ENCODE peak calls at places on chromosomes 7 and 10, in four cellular contexts. W is GM23338, G is hepatocyte, H is GM23248. O is an unnamed sample.

GRCh38 chr7:130371059-130371458 is 9.2 kb upstream of the CPA1 start:
- DNase-seq in H (peak; percentile 76), W (no peak), G (no peak), O (no peak)

GRCh38 chr10:73812662-73813061 is 1.3 kb upstream of the NDST2 start:
- DNase-seq in H (no peak), G (no peak), W (peak; percentile 54), O (peak; percentile 83)

GRCh38 chr10:88270871-88271713 is 312.0 kb downstream of the RNLS start:
- DNase-seq in G (no peak), W (no peak), H (peak; percentile 85), O (no peak)

GRCh38 chr10:75726522-75727493 is 295.4 kb downstream of the LRMDA start:
- DNase-seq in G (no peak), H (no peak), W (no peak), O (no peak)

GRCh38 chr10:77532068-77532467 is 105.5 kb downstream of the KCNMA1 start:
- DNase-seq in G (no peak), H (peak; percentile 72), W (no peak), O (no peak)

GRCh38 chr10:90227259-90227658 is 525.9 kb downstream of the KIF20B start:
- DNase-seq in W (no peak), H (peak; percentile 0), G (no peak), O (no peak)

GRCh38 chr7:32298403-32299132 is 191.6 kb downstream of the LSM5 start:
- DNase-seq in H (peak; percentile 7), G (peak; percentile 19), W (peak; percentile 61), O (peak; percentile 62)

GRCh38 chr7:139669106-139670061 is 108.4 kb downstream of the HIPK2 start:
- DNase-seq in G (no peak), W (no peak), H (no peak), O (no peak)

GRCh38 chr7:40008218-40008815 is 58.3 kb downstream of the CDK13 start:
- DNase-seq in H (peak; percentile 88), G (no peak), W (no peak), O (no peak)

GRCh38 chr7:120743128-120743527 is 114.8 kb downstream of the TSPAN12 start:
- DNase-seq in H (peak; percentile 1), W (no peak), G (no peak), O (no peak)

GRCh38 chr10:113412161-113412560 is 140.7 kb upstream of the HABP2 start:
- DNase-seq in W (no peak), G (no peak), H (peak; percentile 58), O (no peak)

GRCh38 chr7:19352271-19352670 is 207.1 kb upstream of the FERD3L start:
- DNase-seq in G (no peak), W (no peak), H (peak; percentile 67), O (no peak)

GRCh38 chr10:62814901-62815372 is 1.2 kb downstream of the EGR2 start:
- DNase-seq in W (peak; percentile 58), G (peak; percentile 19), H (peak; percentile 18), O (peak; percentile 48)

GRCh38 chr7:12646139-12646538 is 41.3 kb upstream of the ARL4A start:
- DNase-seq in H (no peak), W (peak; percentile 61), G (no peak), O (peak; percentile 16)

GRCh38 chr10:124447741-124448466 is 1.9 kb downstream of the NKX1-2 start:
- DNase-seq in G (peak; percentile 59), W (peak; percentile 84), H (peak; percentile 13), O (peak; percentile 62)

GRCh38 chr10:60572511-60573194 is 183.0 kb upstream of the ANK3 start:
- DNase-seq in W (peak; percentile 74), H (peak; percentile 63), G (peak; percentile 66), O (peak; percentile 62)

GRCh38 chr7:124649397-124650029 is 116.1 kb downstream of the GPR37 start:
- DNase-seq in H (no peak), W (no peak), G (no peak), O (no peak)

GRCh38 chr7:79282051-79282694 is 171.3 kb downstream of the MAGI2 start:
- DNase-seq in H (peak; percentile 87), G (peak; percentile 60), W (peak; percentile 53), O (peak; percentile 25)

GRCh38 chr7:130758429-130759056 is 24.5 kb upstream of the KLF14 start:
- DNase-seq in H (peak; percentile 71), W (peak; percentile 68), G (peak; percentile 68), O (peak; percentile 61)

GRCh38 chr10:132131581-132132250 is 55.0 kb upstream of the DPYSL4 start:
- DNase-seq in W (no peak), H (no peak), G (no peak), O (no peak)

GRCh38 chr7:54687518-54688212 is 71.3 kb downstream of the SEC61G start:
- DNase-seq in H (no peak), G (no peak), W (peak; percentile 41), O (no peak)

GRCh38 chr10:72353963-72354355 is 760 bp downstream of the DNAJB12 start:
- DNase-seq in H (peak; percentile 68), G (peak; percentile 44), W (peak; percentile 32), O (peak; percentile 64)

GRCh38 chr7:43362652-43363428 is 220.1 kb upstream of the STK17A start:
- DNase-seq in H (peak; percentile 64), G (peak; percentile 47), W (no peak), O (no peak)

GRCh38 chr10:99945286-99945685 is 64.5 kb downstream of the DNMBP start:
- DNase-seq in H (peak; percentile 91), G (peak; percentile 54), W (no peak), O (no peak)

GRCh38 chr7:31878875-31879274 is 191.3 kb downstream of the PDE1C start:
- DNase-seq in W (no peak), G (no peak), H (no peak), O (no peak)

GRCh38 chr10:11515596-11516418 is 95.6 kb downstream of the USP6NL start:
- DNase-seq in W (peak; percentile 74), G (peak; percentile 70), H (peak; percentile 80), O (peak; percentile 60)

GRCh38 chr7:43137811-43138210 is 25.4 kb downstream of the HECW1 start:
- DNase-seq in W (no peak), H (peak; percentile 56), G (no peak), O (no peak)

GRCh38 chr7:4131043-4131442 is 551.1 kb upstream of the FOXK1 start:
- DNase-seq in G (no peak), H (no peak), W (peak; percentile 74), O (peak; percentile 81)

GRCh38 chr10:18087398-18087797 is 52.8 kb upstream of the CACNB2 start:
- DNase-seq in G (no peak), W (no peak), H (no peak), O (no peak)

GRCh38 chr7:64863021-64863420 is 40.1 kb upstream of the ZNF273 start:
- DNase-seq in G (no peak), W (no peak), H (no peak), O (no peak)

GRCh38 chr7:6613706-6614105 is 1.7 kb upstream of the ZNF853 start:
- DNase-seq in H (no peak), W (no peak), G (no peak), O (no peak)

GRCh38 chr7:74606101-74606908 is 51.2 kb upstream of the GTF2I start:
- DNase-seq in G (peak; percentile 61), W (peak; percentile 68), H (peak; percentile 65), O (peak; percentile 49)

GRCh38 chr7:4683043-4683883 is 1.2 kb downstream of the FOXK1 start:
- DNase-seq in G (no peak), H (no peak), W (no peak), O (no peak)

GRCh38 chr10:122863796-122864592 is 15.4 kb downstream of the FAM24B start:
- DNase-seq in H (peak; percentile 31), W (no peak), G (no peak), O (no peak)

GRCh38 chr10:122863216-122863615 is 16.2 kb downstream of the FAM24B start:
- DNase-seq in W (no peak), H (no peak), G (no peak), O (no peak)

GRCh38 chr10:122859527-122859926 is 13.9 kb upstream of the CUZD1 start:
- DNase-seq in H (no peak), G (no peak), W (no peak), O (no peak)

GRCh38 chr10:122864901-122865300 is 14.5 kb downstream of the FAM24B start:
- DNase-seq in H (peak; percentile 73), W (no peak), G (no peak), O (no peak)

GRCh38 chr10:122861724-122862161 is 16.1 kb upstream of the CUZD1 start:
- DNase-seq in H (peak; percentile 80), W (no peak), G (no peak), O (no peak)
- H3K79me2 ChIP-seq in H (peaks cover 89% of the 10 kb centered on the region), W (peaks cover 89% of the 10 kb centered on the region), G (no peaks in the 10 kb centered on the region), O (no peaks in the 10 kb centered on the region)

GRCh38 chr7:134547738-134548054 is 1.2 kb upstream of the AKR1B15 start:
- DNase-seq in W (no peak), H (peak; percentile 86), G (peak; percentile 85), O (peak; percentile 93)
- TF ChIP-seq EZH2phosphoT487 in W (no peak), H (no peak), G (no peak), O (no peak)

GRCh38 chr7:17685141-17685540 is 255.2 kb downstream of the SNX13 start:
- DNase-seq in H (no peak), G (no peak), W (no peak), O (no peak)

GRCh38 chr7:17689361-17689760 is 250.9 kb downstream of the SNX13 start:
- DNase-seq in H (peak; percentile 19), G (no peak), W (no peak), O (no peak)

DNA sequence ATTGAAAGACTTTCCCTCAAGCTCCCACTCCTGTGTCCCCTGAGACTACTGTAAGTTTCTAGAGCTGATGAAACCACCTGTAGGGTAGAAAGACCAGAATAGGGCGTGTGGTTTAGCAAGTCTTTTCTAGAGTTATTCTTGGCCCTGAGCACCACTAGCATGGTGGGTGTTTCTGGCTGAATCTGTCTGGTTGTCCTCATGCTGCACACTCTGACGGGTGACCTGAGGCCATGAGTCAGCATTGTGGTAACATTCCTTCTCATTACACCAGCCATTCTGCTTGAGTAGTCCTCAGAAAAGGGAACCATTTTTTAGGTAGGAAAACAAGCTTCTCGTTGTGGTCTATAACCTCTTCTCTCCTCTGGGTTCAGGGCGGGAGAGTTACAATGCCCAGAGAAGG is 250.3 kb downstream of the SNX13 start:
- DNase-seq in W (no peak), H (peak; percentile 90), G (no peak), O (no peak)
- H3K4me3 ChIP-seq in W (no peak overlapping the region), H (no peak overlapping the region), G (no peak overlapping the region), O (no peak overlapping the region)

GRCh38 chr10:4183761-4184261 is 398.8 kb upstream of the KLF6 start:
- DNase-seq in W (no peak), G (peak; percentile 29), H (no peak), O (no peak)
- H3K79me2 ChIP-seq in W (no peaks in the 10 kb centered on the region), G (no peaks in the 10 kb centered on the region), H (no peaks in the 10 kb centered on the region), O (no peaks in the 10 kb centered on the region)

GRCh38 chr7:112144284-112145059 is 61.7 kb downstream of the DOCK4 start:
- DNase-seq in H (no peak), G (no peak), W (no peak), O (no peak)
- TF ChIP-seq EZH2phosphoT487 in H (no peak), G (no peak), W (no peak), O (no peak)

GRCh38 chr7:112084506-112084905 is 121.7 kb downstream of the DOCK4 start:
- DNase-seq in H (peak; percentile 23), W (no peak), G (no peak), O (no peak)
- H3K4me3 ChIP-seq in H (no peak overlapping the region), W (no peak overlapping the region), G (no peak overlapping the region), O (no peak overlapping the region)

DNA sequence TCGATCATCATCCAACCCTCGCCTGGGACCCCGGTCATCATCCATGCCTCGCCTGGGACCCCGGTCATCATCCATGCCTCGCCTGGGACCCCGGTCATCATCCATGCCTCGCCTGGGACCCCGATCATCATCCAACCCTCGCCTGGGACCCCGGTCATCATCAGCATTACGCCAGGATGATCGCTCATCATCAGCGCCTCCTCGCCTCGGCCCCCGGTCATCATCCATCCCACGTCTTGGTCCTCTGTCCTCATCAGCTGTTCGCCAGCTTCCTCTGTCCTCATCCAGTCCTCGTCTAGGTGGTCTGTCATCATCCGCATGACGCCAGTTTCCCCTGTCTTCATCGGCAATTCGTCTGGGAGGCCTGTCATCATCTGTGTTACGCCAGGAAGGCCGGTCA is 12.7 kb downstream of the NANOS1 start:
- DNase-seq in H (no peak), W (no peak), G (no peak), O (no peak)
- H3K79me2 ChIP-seq in H (peaks cover 99% of the 10 kb centered on the region), W (peaks cover 90% of the 10 kb centered on the region), G (peaks cover 77% of the 10 kb centered on the region), O (peaks cover 87% of the 10 kb centered on the region)

O was measured in neural progenitor cell.